ENCODE peak calls at places on chromosomes 7 and 10, in five cellular contexts. One of them, this sample, is unnamed.

GRCh38 chr7:155598810-155599210 is 45.7 kb upstream of the RBM33 start:
- DNase-seq in MV-4-11: peak
- DNase-seq in kidney epithelial cell: no peak
- DNase-seq in stimulated activated CD4-positive, alpha-beta T cell treated with anti-CD3 and anti-CD28 coated beads, Interleukin-4, amount 100 ng/mL, for 1 hour: peak
- DNase-seq in GM12891: peak
- DNase-seq in this sample: no peak

GRCh38 chr7:1659696-1660095 is 10.4 kb upstream of the ELFN1 start:
- DNase-seq in stimulated activated CD4-positive, alpha-beta T cell treated with anti-CD3 and anti-CD28 coated beads, Interleukin-4, amount 100 ng/mL, for 1 hour: no peak
- DNase-seq in kidney epithelial cell: no peak
- DNase-seq in MV-4-11: no peak
- DNase-seq in GM12891: no peak
- DNase-seq in this sample: no peak

GRCh38 chr10:17409170-17409733 is 45.1 kb downstream of the ST8SIA6 start:
- DNase-seq in GM12891: no peak
- DNase-seq in kidney epithelial cell: no peak
- DNase-seq in stimulated activated CD4-positive, alpha-beta T cell treated with anti-CD3 and anti-CD28 coated beads, Interleukin-4, amount 100 ng/mL, for 1 hour: no peak
- DNase-seq in MV-4-11: no peak
- DNase-seq in this sample: no peak

GRCh38 chr10:124508907-124509454 is 47.4 kb downstream of the LHPP start:
- DNase-seq in stimulated activated CD4-positive, alpha-beta T cell treated with anti-CD3 and anti-CD28 coated beads, Interleukin-4, amount 100 ng/mL, for 1 hour: no peak
- DNase-seq in GM12891: no peak
- DNase-seq in MV-4-11: no peak
- DNase-seq in kidney epithelial cell: no peak
- DNase-seq in this sample: no peak

GRCh38 chr10:43904301-43904700 is 255.6 kb upstream of the ZNF32 start:
- DNase-seq in GM12891: no peak
- DNase-seq in MV-4-11: no peak
- DNase-seq in kidney epithelial cell: no peak
- DNase-seq in stimulated activated CD4-positive, alpha-beta T cell treated with anti-CD3 and anti-CD28 coated beads, Interleukin-4, amount 100 ng/mL, for 1 hour: no peak
- DNase-seq in this sample: no peak

GRCh38 chr7:149027055-149027454 is 1.2 kb downstream of the PDIA4 start:
- DNase-seq in stimulated activated CD4-positive, alpha-beta T cell treated with anti-CD3 and anti-CD28 coated beads, Interleukin-4, amount 100 ng/mL, for 1 hour: no peak
- DNase-seq in GM12891: no peak
- DNase-seq in MV-4-11: no peak
- DNase-seq in kidney epithelial cell: no peak
- DNase-seq in this sample: no peak

GRCh38 chr7:113125728-113126127 is 7.4 kb upstream of the SMIM30 start:
- DNase-seq in stimulated activated CD4-positive, alpha-beta T cell treated with anti-CD3 and anti-CD28 coated beads, Interleukin-4, amount 100 ng/mL, for 1 hour: no peak
- DNase-seq in kidney epithelial cell: no peak
- DNase-seq in GM12891: no peak
- DNase-seq in MV-4-11: no peak
- DNase-seq in this sample: no peak

GRCh38 chr7:66847879-66848810 is 72.9 kb upstream of the TMEM248 start:
- DNase-seq in stimulated activated CD4-positive, alpha-beta T cell treated with anti-CD3 and anti-CD28 coated beads, Interleukin-4, amount 100 ng/mL, for 1 hour: no peak
- DNase-seq in MV-4-11: peak
- DNase-seq in GM12891: no peak
- DNase-seq in kidney epithelial cell: peak
- DNase-seq in this sample: no peak

GRCh38 chr10:31832261-31832660 is 96.4 kb downstream of the ARHGAP12 start:
- DNase-seq in stimulated activated CD4-positive, alpha-beta T cell treated with anti-CD3 and anti-CD28 coated beads, Interleukin-4, amount 100 ng/mL, for 1 hour: no peak
- DNase-seq in GM12891: no peak
- DNase-seq in kidney epithelial cell: no peak
- DNase-seq in MV-4-11: no peak
- DNase-seq in this sample: no peak

GRCh38 chr7:68176974-68177373 is 1180.3 kb downstream of the TYW1 start:
- DNase-seq in stimulated activated CD4-positive, alpha-beta T cell treated with anti-CD3 and anti-CD28 coated beads, Interleukin-4, amount 100 ng/mL, for 1 hour: no peak
- DNase-seq in MV-4-11: peak
- DNase-seq in kidney epithelial cell: no peak
- DNase-seq in GM12891: peak
- DNase-seq in this sample: peak

GRCh38 chr10:102368072-102368471 is 27.4 kb upstream of the NFKB2 start:
- DNase-seq in GM12891: no peak
- DNase-seq in kidney epithelial cell: peak
- DNase-seq in MV-4-11: no peak
- DNase-seq in stimulated activated CD4-positive, alpha-beta T cell treated with anti-CD3 and anti-CD28 coated beads, Interleukin-4, amount 100 ng/mL, for 1 hour: no peak
- DNase-seq in this sample: peak

GRCh38 chr10:108797573-108797972 is 1125.7 kb downstream of the XPNPEP1 start:
- DNase-seq in stimulated activated CD4-positive, alpha-beta T cell treated with anti-CD3 and anti-CD28 coated beads, Interleukin-4, amount 100 ng/mL, for 1 hour: no peak
- DNase-seq in GM12891: no peak
- DNase-seq in MV-4-11: no peak
- DNase-seq in kidney epithelial cell: no peak
- DNase-seq in this sample: no peak

GRCh38 chr10:14414901-14415300 is 84.2 kb upstream of the FRMD4A start:
- DNase-seq in MV-4-11: no peak
- DNase-seq in GM12891: no peak
- DNase-seq in stimulated activated CD4-positive, alpha-beta T cell treated with anti-CD3 and anti-CD28 coated beads, Interleukin-4, amount 100 ng/mL, for 1 hour: no peak
- DNase-seq in kidney epithelial cell: no peak
- DNase-seq in this sample: no peak

GRCh38 chr7:116953727-116954442 is 584 bp downstream of the ST7 start:
- DNase-seq in GM12891: peak
- DNase-seq in kidney epithelial cell: peak
- DNase-seq in stimulated activated CD4-positive, alpha-beta T cell treated with anti-CD3 and anti-CD28 coated beads, Interleukin-4, amount 100 ng/mL, for 1 hour: no peak
- DNase-seq in MV-4-11: peak
- DNase-seq in this sample: no peak

GRCh38 chr10:121235692-121236091 is 362.6 kb downstream of the FGFR2 start:
- DNase-seq in MV-4-11: no peak
- DNase-seq in GM12891: no peak
- DNase-seq in stimulated activated CD4-positive, alpha-beta T cell treated with anti-CD3 and anti-CD28 coated beads, Interleukin-4, amount 100 ng/mL, for 1 hour: no peak
- DNase-seq in kidney epithelial cell: no peak
- DNase-seq in this sample: no peak

GRCh38 chr10:77877461-77878344 is 48.9 kb downstream of the DLG5 start:
- DNase-seq in kidney epithelial cell: peak
- DNase-seq in stimulated activated CD4-positive, alpha-beta T cell treated with anti-CD3 and anti-CD28 coated beads, Interleukin-4, amount 100 ng/mL, for 1 hour: no peak
- DNase-seq in GM12891: peak
- DNase-seq in MV-4-11: peak
- DNase-seq in this sample: no peak

GRCh38 chr7:51006483-51007235 is 224.0 kb upstream of the GRB10 start:
- DNase-seq in GM12891: no peak
- DNase-seq in kidney epithelial cell: no peak
- DNase-seq in stimulated activated CD4-positive, alpha-beta T cell treated with anti-CD3 and anti-CD28 coated beads, Interleukin-4, amount 100 ng/mL, for 1 hour: no peak
- DNase-seq in MV-4-11: no peak
- DNase-seq in this sample: no peak

GRCh38 chr7:143130541-143130940 is 1.3 kb upstream of the PIP start:
- DNase-seq in kidney epithelial cell: no peak
- DNase-seq in MV-4-11: no peak
- DNase-seq in GM12891: no peak
- DNase-seq in stimulated activated CD4-positive, alpha-beta T cell treated with anti-CD3 and anti-CD28 coated beads, Interleukin-4, amount 100 ng/mL, for 1 hour: no peak
- DNase-seq in this sample: no peak

GRCh38 chr10:35792301-35792700 is 150.2 kb upstream of the FZD8 start:
- DNase-seq in GM12891: no peak
- DNase-seq in MV-4-11: no peak
- DNase-seq in kidney epithelial cell: no peak
- DNase-seq in stimulated activated CD4-positive, alpha-beta T cell treated with anti-CD3 and anti-CD28 coated beads, Interleukin-4, amount 100 ng/mL, for 1 hour: no peak
- DNase-seq in this sample: no peak

GRCh38 chr7:14855033-14855794 is 47.3 kb downstream of the DGKB start:
- DNase-seq in MV-4-11: no peak
- DNase-seq in GM12891: no peak
- DNase-seq in stimulated activated CD4-positive, alpha-beta T cell treated with anti-CD3 and anti-CD28 coated beads, Interleukin-4, amount 100 ng/mL, for 1 hour: no peak
- DNase-seq in kidney epithelial cell: no peak
- DNase-seq in this sample: no peak

GRCh38 chr7:93544686-93545085 is 29.8 kb downstream of the CALCR start:
- DNase-seq in GM12891: no peak
- DNase-seq in stimulated activated CD4-positive, alpha-beta T cell treated with anti-CD3 and anti-CD28 coated beads, Interleukin-4, amount 100 ng/mL, for 1 hour: no peak
- DNase-seq in kidney epithelial cell: no peak
- DNase-seq in MV-4-11: no peak
- DNase-seq in this sample: no peak